ENCODE peak calls at places on chromosome 15, in four cellular contexts. One of them, this sample, is unnamed. For H3K4me1, the result is how much of the 10 kb centered on the place peaks cover.

GRCh38 chr15:58182460-58183163 is 44.4 kb downstream of the AQP9 start:
- DNase-seq in uterus: no peak
- DNase-seq in prostate gland: no peak
- DNase-seq in mesendoderm: peak
- DNase-seq in this sample: peak

GRCh38 chr15:62301993-62302665 is 137.0 kb upstream of the C2CD4B start:
- DNase-seq in uterus: no peak
- DNase-seq in prostate gland: no peak
- DNase-seq in mesendoderm: no peak
- DNase-seq in this sample: no peak

GRCh38 chr15:25687689-25688088 is 175.4 kb downstream of the ATP10A start:
- DNase-seq in uterus: no peak
- DNase-seq in prostate gland: no peak
- DNase-seq in mesendoderm: no peak
- DNase-seq in this sample: no peak

GRCh38 chr15:65334586-65335231 is 30.2 kb downstream of the RNU5B-1 start:
- DNase-seq in uterus: no peak
- DNase-seq in prostate gland: no peak
- DNase-seq in mesendoderm: peak
- DNase-seq in this sample: no peak

GRCh38 chr15:67827561-67828378 is 2.5 kb downstream of the SKOR1 start:
- DNase-seq in uterus: no peak
- DNase-seq in prostate gland: no peak
- DNase-seq in mesendoderm: no peak
- DNase-seq in this sample: no peak

GRCh38 chr15:56244811-56245576 is 1.3 kb upstream of the RFX7 start:
- DNase-seq in uterus: peak
- DNase-seq in prostate gland: peak
- DNase-seq in mesendoderm: peak
- DNase-seq in this sample: peak

GRCh38 chr15:38514601-38515000 is 50.0 kb downstream of the RASGRP1 start:
- DNase-seq in uterus: no peak
- DNase-seq in prostate gland: no peak
- DNase-seq in mesendoderm: peak
- DNase-seq in this sample: no peak

GRCh38 chr15:60590935-60591490 is 112.1 kb upstream of the ICE2 start:
- DNase-seq in uterus: peak
- DNase-seq in prostate gland: peak
- DNase-seq in mesendoderm: peak
- DNase-seq in this sample: peak

GRCh38 chr15:81948751-81949150 is 97.1 kb downstream of the MEX3B start:
- DNase-seq in uterus: no peak
- DNase-seq in prostate gland: no peak
- DNase-seq in mesendoderm: no peak
- DNase-seq in this sample: no peak

GRCh38 chr15:89797678-89798201 is 16.9 kb downstream of the ANPEP start:
- DNase-seq in uterus: no peak
- DNase-seq in prostate gland: no peak
- DNase-seq in mesendoderm: no peak
- DNase-seq in this sample: no peak

GRCh38 chr15:89801471-89802205 is 13.0 kb downstream of the ANPEP start:
- DNase-seq in uterus: no peak
- DNase-seq in prostate gland: no peak
- DNase-seq in mesendoderm: no peak
- DNase-seq in this sample: peak

GRCh38 chr15:89802231-89802928 is 12.3 kb downstream of the ANPEP start:
- DNase-seq in uterus: no peak
- DNase-seq in prostate gland: no peak
- DNase-seq in mesendoderm: no peak
- DNase-seq in this sample: no peak

GRCh38 chr15:89799011-89799924 is 15.4 kb downstream of the ANPEP start:
- DNase-seq in uterus: no peak
- DNase-seq in prostate gland: no peak
- DNase-seq in mesendoderm: no peak
- DNase-seq in this sample: no peak

DNA sequence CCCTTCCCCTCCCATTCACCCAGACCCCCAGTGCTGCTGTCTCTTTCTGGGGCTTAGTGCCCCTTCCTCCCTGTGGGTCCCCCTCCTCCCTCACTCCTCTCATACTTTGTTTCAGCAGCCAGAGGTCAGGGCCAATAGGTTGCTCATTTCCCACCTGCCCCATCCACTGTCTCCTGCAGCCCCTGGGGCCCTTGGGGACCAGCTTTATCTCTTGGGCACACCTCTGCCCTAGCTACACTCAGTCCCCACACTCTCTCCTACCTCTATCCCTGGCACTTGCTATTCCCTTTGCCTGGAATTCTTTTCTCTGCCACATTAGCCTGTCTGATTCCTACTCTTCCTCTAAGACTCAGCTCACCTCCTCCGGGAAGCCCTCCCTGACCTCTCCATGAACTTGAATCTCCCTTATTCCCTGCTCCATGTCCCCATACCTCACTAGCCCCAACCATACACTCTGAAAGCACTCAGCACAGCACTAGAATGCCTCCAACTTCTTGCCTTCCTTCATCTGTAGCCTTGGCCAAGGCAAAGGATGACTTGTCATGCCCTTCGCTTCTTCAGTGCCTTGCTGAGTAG is 14.6 kb downstream of the ANPEP start:
- DNase-seq in uterus: no peak
- DNase-seq in prostate gland: no peak
- DNase-seq in mesendoderm: no peak
- DNase-seq in this sample: no peak
- H3K4me1 ChIP-seq in uterus: under half
- H3K4me1 ChIP-seq in prostate gland: under half
- H3K4me1 ChIP-seq in mesendoderm: under half
- H3K4me1 ChIP-seq in this sample: under half

DNA sequence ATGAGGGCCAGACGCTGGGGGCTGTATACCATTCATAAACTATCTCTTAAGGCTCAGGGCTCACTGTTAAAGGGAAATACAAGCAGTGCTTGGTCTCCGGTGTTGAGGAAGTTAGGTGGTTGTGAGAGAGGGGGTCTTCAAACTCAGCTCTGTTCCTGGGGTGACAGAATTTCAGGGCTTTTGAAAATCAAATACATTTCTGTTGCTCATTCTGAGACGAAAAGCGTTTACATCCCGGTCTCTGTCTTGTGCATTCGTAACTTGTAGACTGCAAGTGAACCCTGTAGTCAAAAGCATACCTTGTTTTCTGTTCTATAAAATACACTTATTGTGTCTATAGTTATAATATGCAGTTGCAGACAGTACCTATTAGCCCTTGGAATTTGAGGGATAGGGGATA is 1.7 kb downstream of the SLCO3A1 start:
- DNase-seq in uterus: no peak
- DNase-seq in prostate gland: no peak
- DNase-seq in mesendoderm: no peak
- DNase-seq in this sample: no peak
- H3K4me1 ChIP-seq in uterus: under half
- H3K4me1 ChIP-seq in prostate gland: under half
- H3K4me1 ChIP-seq in mesendoderm: under half
- H3K4me1 ChIP-seq in this sample: under half

GRCh38 chr15:31438601-31439265 is 112.1 kb downstream of the KLF13 start:
- DNase-seq in uterus: no peak
- DNase-seq in prostate gland: no peak
- DNase-seq in mesendoderm: peak
- DNase-seq in this sample: no peak
- H3K4me1 ChIP-seq in uterus: under half
- H3K4me1 ChIP-seq in prostate gland: under half
- H3K4me1 ChIP-seq in mesendoderm: under half
- H3K4me1 ChIP-seq in this sample: under half

DNA sequence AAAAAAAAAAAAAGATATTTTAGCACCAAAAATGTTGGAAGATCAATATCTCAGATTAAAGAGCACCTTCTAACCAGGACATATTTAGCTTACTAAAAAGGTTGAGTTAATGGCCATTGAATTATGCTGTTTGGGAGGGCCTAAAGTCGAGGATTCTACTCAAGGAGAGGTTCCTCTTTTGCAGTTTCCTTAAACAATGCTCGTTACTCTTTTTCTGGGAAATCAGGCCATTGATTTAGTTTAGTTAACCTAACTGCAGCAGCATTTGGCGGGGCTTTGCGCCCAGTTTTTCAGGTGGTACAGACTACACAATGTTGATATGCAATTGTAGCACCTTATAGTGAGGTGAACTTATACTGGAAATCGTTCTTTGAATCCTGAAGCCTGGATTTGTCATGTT is 6.8 kb downstream of the ABHD2 start:
- DNase-seq in uterus: no peak
- DNase-seq in prostate gland: no peak
- DNase-seq in mesendoderm: no peak
- DNase-seq in this sample: no peak
- H3K4me1 ChIP-seq in uterus: under half
- H3K4me1 ChIP-seq in prostate gland: under half
- H3K4me1 ChIP-seq in mesendoderm: under half
- H3K4me1 ChIP-seq in this sample: under half

GRCh38 chr15:77721963-77722362 is 89.3 kb upstream of the LINGO1 start:
- DNase-seq in uterus: no peak
- DNase-seq in prostate gland: no peak
- DNase-seq in mesendoderm: no peak
- DNase-seq in this sample: no peak

GRCh38 chr15:77723756-77724155 is 91.0 kb upstream of the LINGO1 start:
- DNase-seq in uterus: no peak
- DNase-seq in prostate gland: no peak
- DNase-seq in mesendoderm: no peak
- DNase-seq in this sample: no peak

GRCh38 chr15:77727635-77728311 is 95.1 kb upstream of the LINGO1 start:
- DNase-seq in uterus: no peak
- DNase-seq in prostate gland: no peak
- DNase-seq in mesendoderm: no peak
- DNase-seq in this sample: no peak

GRCh38 chr15:77722759-77723460 is 90.2 kb upstream of the LINGO1 start:
- DNase-seq in uterus: no peak
- DNase-seq in prostate gland: no peak
- DNase-seq in mesendoderm: peak
- DNase-seq in this sample: no peak

DNA sequence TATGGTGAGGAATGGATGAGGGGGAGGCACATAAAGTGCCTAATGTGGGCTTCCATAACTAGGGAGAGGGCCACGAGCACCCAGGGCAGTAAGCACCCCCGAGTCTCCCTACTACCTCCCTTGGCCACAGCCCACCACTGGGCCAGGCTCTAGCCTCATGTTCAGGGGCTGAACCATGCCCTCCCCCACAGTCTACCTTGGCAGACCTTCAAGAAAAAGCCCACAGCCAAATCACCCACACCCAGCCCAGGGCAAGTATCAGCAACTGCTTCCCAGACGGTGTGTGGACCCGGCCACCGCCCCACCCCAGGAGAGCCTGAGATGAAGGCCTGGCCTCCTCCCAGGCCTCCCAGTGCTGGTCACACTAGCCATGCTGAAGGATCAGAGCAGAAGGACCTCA is 91.9 kb upstream of the LINGO1 start:
- DNase-seq in uterus: no peak
- DNase-seq in prostate gland: no peak
- DNase-seq in mesendoderm: no peak
- DNase-seq in this sample: peak
- H3K4me1 ChIP-seq in uterus: under half
- H3K4me1 ChIP-seq in prostate gland: under half
- H3K4me1 ChIP-seq in mesendoderm: under half
- H3K4me1 ChIP-seq in this sample: under half

This sample was measured in right cardiac atrium.